ENCODE peak calls at places on chromosome 11, in four cellular contexts. N is left colon, E is NCI-H1048, X is H7. G is an unnamed sample.
A peak's percentile ranks its signal among the peaks of the same experiment; 100 is the strongest.

GRCh38 chr11:73965076-73965763 is 14.4 kb downstream of the DNAJB13 start:
- DNase-seq in N (no peak), E (no peak), X (peak; percentile 36), G (no peak)

GRCh38 chr11:13012037-13012693 is 3.0 kb downstream of the RASSF10 start:
- DNase-seq in N (no peak), E (no peak), X (peak; percentile 37), G (no peak)

GRCh38 chr11:126197277-126197939 is 14.0 kb downstream of the RPUSD4 start:
- DNase-seq in N (no peak), E (no peak), X (no peak), G (peak; percentile 54)

GRCh38 chr11:67027483-67027930 is 4.6 kb downstream of the SYT12 start:
- DNase-seq in N (no peak), E (no peak), X (no peak), G (no peak)

GRCh38 chr11:68684385-68685356 is at the start of gene GAL:
- DNase-seq in N (no peak), E (no peak), X (peak; percentile 87), G (no peak)

GRCh38 chr11:130070829-130071205 is 1.1 kb downstream of the APLP2 start:
- DNase-seq in N (peak; percentile 28), E (no peak), X (peak; percentile 76), G (no peak)

GRCh38 chr11:131684111-131685060 is 314.0 kb downstream of the NTM start:
- DNase-seq in N (no peak), E (no peak), X (no peak), G (no peak)

GRCh38 chr11:111531156-111531555 is 9.4 kb upstream of the LAYN start:
- DNase-seq in N (no peak), E (no peak), X (no peak), G (no peak)

GRCh38 chr11:130711193-130711592 is 205.1 kb downstream of the SNX19 start:
- DNase-seq in N (no peak), E (no peak), X (no peak), G (no peak)

GRCh38 chr11:32833921-32834320 is 4.2 kb downstream of the PRRG4 start:
- DNase-seq in N (no peak), E (no peak), X (no peak), G (no peak)

GRCh38 chr11:1647901-1648721 is 18.5 kb downstream of the KRTAP5-5 start:
- DNase-seq in N (no peak), E (no peak), X (peak; percentile 75), G (no peak)

GRCh38 chr11:40118780-40119179 is 1340.7 kb downstream of the LRRC4C start:
- DNase-seq in N (no peak), E (no peak), X (no peak), G (no peak)

GRCh38 chr11:78192223-78192719 is 3.6 kb downstream of the USP35 start:
- DNase-seq in N (no peak), E (no peak), X (no peak), G (no peak)

GRCh38 chr11:114063149-114063828 is 3.8 kb downstream of the ZBTB16 start:
- DNase-seq in N (no peak), E (no peak), X (no peak), G (peak; percentile 78)

GRCh38 chr11:38952698-38953097 is 2354.7 kb upstream of the RAG2 start:
- DNase-seq in N (no peak), E (no peak), X (no peak), G (no peak)

GRCh38 chr11:132623496-132623895 is 908.8 kb downstream of the OPCML start:
- DNase-seq in N (no peak), E (no peak), X (no peak), G (no peak)